ENCODE peak calls at places on chromosomes 2 and 18, in six cellular contexts. One of them, this sample, is unnamed.

GRCh38 chr18:48479531-48479930 is 59.3 kb upstream of the CTIF start:
- DNase-seq in EL: no peak
- DNase-seq in stromal cell of bone marrow: no peak
- DNase-seq in NCI-H2171: no peak
- DNase-seq in EH: no peak
- DNase-seq in fibroblast of pulmonary artery: no peak
- DNase-seq in this sample: no peak

GRCh38 chr2:42771546-42772153 is 7.7 kb upstream of the OXER1 start:
- DNase-seq in EL: no peak
- DNase-seq in stromal cell of bone marrow: no peak
- DNase-seq in NCI-H2171: no peak
- DNase-seq in EH: no peak
- DNase-seq in fibroblast of pulmonary artery: no peak
- DNase-seq in this sample: no peak

GRCh38 chr18:57660961-57661360 is 39.3 kb upstream of the NARS1 start:
- DNase-seq in EL: peak; percentile 88
- DNase-seq in stromal cell of bone marrow: no peak
- DNase-seq in NCI-H2171: no peak
- DNase-seq in EH: peak; percentile 93
- DNase-seq in fibroblast of pulmonary artery: peak; percentile 75
- DNase-seq in this sample: no peak

GRCh38 chr2:215573495-215573894 is 137.6 kb upstream of the FN1 start:
- DNase-seq in EL: no peak
- DNase-seq in stromal cell of bone marrow: no peak
- DNase-seq in NCI-H2171: no peak
- DNase-seq in EH: no peak
- DNase-seq in fibroblast of pulmonary artery: no peak
- DNase-seq in this sample: no peak

GRCh38 chr2:201244829-201245228 is 15.5 kb upstream of the CASP8 start:
- DNase-seq in EL: no peak
- DNase-seq in stromal cell of bone marrow: no peak
- DNase-seq in NCI-H2171: no peak
- DNase-seq in EH: no peak
- DNase-seq in fibroblast of pulmonary artery: no peak
- DNase-seq in this sample: no peak

GRCh38 chr2:35846-36245 is 10.5 kb downstream of the FAM110C start:
- DNase-seq in EL: no peak
- DNase-seq in stromal cell of bone marrow: no peak
- DNase-seq in NCI-H2171: no peak
- DNase-seq in EH: no peak
- DNase-seq in fibroblast of pulmonary artery: no peak
- DNase-seq in this sample: no peak

GRCh38 chr2:157784169-157784822 is 91.8 kb downstream of the ACVR1 start:
- DNase-seq in EL: peak; percentile 43
- DNase-seq in stromal cell of bone marrow: peak; percentile 57
- DNase-seq in NCI-H2171: no peak
- DNase-seq in EH: peak; percentile 62
- DNase-seq in fibroblast of pulmonary artery: peak; percentile 39
- DNase-seq in this sample: no peak

GRCh38 chr2:201810592-201810991 is 4.3 kb downstream of the CDK15 start:
- DNase-seq in EL: no peak
- DNase-seq in stromal cell of bone marrow: no peak
- DNase-seq in NCI-H2171: no peak
- DNase-seq in EH: no peak
- DNase-seq in fibroblast of pulmonary artery: no peak
- DNase-seq in this sample: no peak

GRCh38 chr2:171966268-171966667 is 33.5 kb upstream of the METAP1D start:
- DNase-seq in EL: no peak
- DNase-seq in stromal cell of bone marrow: no peak
- DNase-seq in NCI-H2171: no peak
- DNase-seq in EH: no peak
- DNase-seq in fibroblast of pulmonary artery: no peak
- DNase-seq in this sample: no peak

GRCh38 chr18:61896767-61897166 is 4.0 kb upstream of the RNF152 start:
- DNase-seq in EL: peak; percentile 68
- DNase-seq in stromal cell of bone marrow: no peak
- DNase-seq in NCI-H2171: no peak
- DNase-seq in EH: peak; percentile 86
- DNase-seq in fibroblast of pulmonary artery: peak; percentile 41
- DNase-seq in this sample: no peak

GRCh38 chr2:190696792-190697398 is 48.0 kb downstream of the NAB1 start:
- DNase-seq in EL: no peak
- DNase-seq in stromal cell of bone marrow: no peak
- DNase-seq in NCI-H2171: no peak
- DNase-seq in EH: no peak
- DNase-seq in fibroblast of pulmonary artery: no peak
- DNase-seq in this sample: no peak

GRCh38 chr2:27212626-27213471 is 781 bp upstream of the SLC5A6 start:
- DNase-seq in EL: peak; percentile 8
- DNase-seq in stromal cell of bone marrow: peak; percentile 30
- DNase-seq in NCI-H2171: peak; percentile 26
- DNase-seq in EH: peak; percentile 67
- DNase-seq in fibroblast of pulmonary artery: peak; percentile 74
- DNase-seq in this sample: peak; percentile 83

GRCh38 chr18:68500551-68500950 is 214.4 kb downstream of the TMX3 start:
- DNase-seq in EL: no peak
- DNase-seq in stromal cell of bone marrow: no peak
- DNase-seq in NCI-H2171: no peak
- DNase-seq in EH: no peak
- DNase-seq in fibroblast of pulmonary artery: no peak
- DNase-seq in this sample: peak; percentile 28

GRCh38 chr18:55838841-55839240 is 250.8 kb upstream of the TCF4 start:
- DNase-seq in EL: peak; percentile 72
- DNase-seq in stromal cell of bone marrow: peak; percentile 54
- DNase-seq in NCI-H2171: no peak
- DNase-seq in EH: peak; percentile 80
- DNase-seq in fibroblast of pulmonary artery: no peak
- DNase-seq in this sample: no peak

GRCh38 chr2:48482774-48483173 is 47.2 kb upstream of the STON1 start:
- DNase-seq in EL: no peak
- DNase-seq in stromal cell of bone marrow: no peak
- DNase-seq in NCI-H2171: peak; percentile 74
- DNase-seq in EH: no peak
- DNase-seq in fibroblast of pulmonary artery: peak; percentile 60
- DNase-seq in this sample: no peak

GRCh38 chr2:81412681-81413080 is 1108.1 kb upstream of the LRRTM1 start:
- DNase-seq in EL: no peak
- DNase-seq in stromal cell of bone marrow: no peak
- DNase-seq in NCI-H2171: no peak
- DNase-seq in EH: no peak
- DNase-seq in fibroblast of pulmonary artery: no peak
- DNase-seq in this sample: no peak

GRCh38 chr2:128520340-128520739 is 201.7 kb upstream of the HS6ST1 start:
- DNase-seq in EL: no peak
- DNase-seq in stromal cell of bone marrow: no peak
- DNase-seq in NCI-H2171: no peak
- DNase-seq in EH: no peak
- DNase-seq in fibroblast of pulmonary artery: no peak
- DNase-seq in this sample: no peak

GRCh38 chr2:217142649-217143266 is 282.9 kb upstream of the TNP1 start:
- DNase-seq in EL: peak; percentile 38
- DNase-seq in stromal cell of bone marrow: no peak
- DNase-seq in NCI-H2171: no peak
- DNase-seq in EH: peak; percentile 33
- DNase-seq in fibroblast of pulmonary artery: peak; percentile 20
- DNase-seq in this sample: peak; percentile 73

GRCh38 chr2:199463000-199463692 is 5.4 kb upstream of the SATB2 start:
- DNase-seq in EL: peak; percentile 75
- DNase-seq in stromal cell of bone marrow: no peak
- DNase-seq in NCI-H2171: peak; percentile 59
- DNase-seq in EH: peak; percentile 68
- DNase-seq in fibroblast of pulmonary artery: peak; percentile 41
- DNase-seq in this sample: peak; percentile 93

GRCh38 chr2:145221032-145221431 is 701.1 kb upstream of the ZEB2 start:
- DNase-seq in EL: no peak
- DNase-seq in stromal cell of bone marrow: no peak
- DNase-seq in NCI-H2171: no peak
- DNase-seq in EH: no peak
- DNase-seq in fibroblast of pulmonary artery: no peak
- DNase-seq in this sample: peak; percentile 66

GRCh38 chr2:220891405-220891804 is 680.7 kb downstream of the EPHA4 start:
- DNase-seq in EL: peak; percentile 93
- DNase-seq in stromal cell of bone marrow: peak; percentile 76
- DNase-seq in NCI-H2171: no peak
- DNase-seq in EH: peak; percentile 91
- DNase-seq in fibroblast of pulmonary artery: peak; percentile 53
- DNase-seq in this sample: no peak

This sample was measured in OCI-M1.